ENCODE peak calls at places on chromosomes 13 and 19, in seven cellular contexts. One of them, this sample, is unnamed.

GRCh38 chr13:108276060-108276459 is 6.5 kb downstream of the TNFSF13B start:
- DNase-seq in activated gamma-delta T cell treated with anti-CD3 and anti-CD28 coated beads, Interleukin-2, amount 50 U/mL, for 16 hours: no peak
- DNase-seq in activated CD8-positive, alpha-beta memory T cell treated with anti-CD3 and anti-CD28 coated beads, Interleukin-2, amount 50 U/mL, for 48 hours: no peak
- DNase-seq in RWPE1: no peak
- DNase-seq in NCI-H446: no peak
- DNase-seq in T-cell: no peak
- DNase-seq in lung: no peak
- DNase-seq in this sample: no peak

GRCh38 chr13:37701306-37701705 is 102.7 kb upstream of the POSTN start:
- DNase-seq in activated gamma-delta T cell treated with anti-CD3 and anti-CD28 coated beads, Interleukin-2, amount 50 U/mL, for 16 hours: no peak
- DNase-seq in activated CD8-positive, alpha-beta memory T cell treated with anti-CD3 and anti-CD28 coated beads, Interleukin-2, amount 50 U/mL, for 48 hours: no peak
- DNase-seq in RWPE1: no peak
- DNase-seq in NCI-H446: no peak
- DNase-seq in T-cell: no peak
- DNase-seq in lung: no peak
- DNase-seq in this sample: no peak

GRCh38 chr13:105008606-105009005 is 1526.9 kb downstream of the EFNB2 start:
- DNase-seq in activated gamma-delta T cell treated with anti-CD3 and anti-CD28 coated beads, Interleukin-2, amount 50 U/mL, for 16 hours: no peak
- DNase-seq in activated CD8-positive, alpha-beta memory T cell treated with anti-CD3 and anti-CD28 coated beads, Interleukin-2, amount 50 U/mL, for 48 hours: no peak
- DNase-seq in RWPE1: no peak
- DNase-seq in NCI-H446: no peak
- DNase-seq in T-cell: no peak
- DNase-seq in lung: no peak
- DNase-seq in this sample: no peak

GRCh38 chr13:45809810-45810394 is 41.7 kb downstream of the SIAH3 start:
- DNase-seq in activated gamma-delta T cell treated with anti-CD3 and anti-CD28 coated beads, Interleukin-2, amount 50 U/mL, for 16 hours: no peak
- DNase-seq in activated CD8-positive, alpha-beta memory T cell treated with anti-CD3 and anti-CD28 coated beads, Interleukin-2, amount 50 U/mL, for 48 hours: no peak
- DNase-seq in RWPE1: no peak
- DNase-seq in NCI-H446: no peak
- DNase-seq in T-cell: no peak
- DNase-seq in lung: no peak
- DNase-seq in this sample: no peak

GRCh38 chr13:41562083-41562482 is 104.7 kb downstream of the RGCC start:
- DNase-seq in activated gamma-delta T cell treated with anti-CD3 and anti-CD28 coated beads, Interleukin-2, amount 50 U/mL, for 16 hours: no peak
- DNase-seq in activated CD8-positive, alpha-beta memory T cell treated with anti-CD3 and anti-CD28 coated beads, Interleukin-2, amount 50 U/mL, for 48 hours: no peak
- DNase-seq in RWPE1: peak
- DNase-seq in NCI-H446: no peak
- DNase-seq in T-cell: no peak
- DNase-seq in lung: no peak
- DNase-seq in this sample: no peak

GRCh38 chr13:64274481-64275217 is 2859.0 kb upstream of the PCDH20 start:
- DNase-seq in activated gamma-delta T cell treated with anti-CD3 and anti-CD28 coated beads, Interleukin-2, amount 50 U/mL, for 16 hours: no peak
- DNase-seq in activated CD8-positive, alpha-beta memory T cell treated with anti-CD3 and anti-CD28 coated beads, Interleukin-2, amount 50 U/mL, for 48 hours: no peak
- DNase-seq in RWPE1: no peak
- DNase-seq in NCI-H446: no peak
- DNase-seq in T-cell: no peak
- DNase-seq in lung: no peak
- DNase-seq in this sample: no peak

GRCh38 chr19:18657590-18658365 is 20.9 kb downstream of the KLHL26 start:
- DNase-seq in activated gamma-delta T cell treated with anti-CD3 and anti-CD28 coated beads, Interleukin-2, amount 50 U/mL, for 16 hours: no peak
- DNase-seq in activated CD8-positive, alpha-beta memory T cell treated with anti-CD3 and anti-CD28 coated beads, Interleukin-2, amount 50 U/mL, for 48 hours: no peak
- DNase-seq in RWPE1: peak
- DNase-seq in NCI-H446: no peak
- DNase-seq in T-cell: no peak
- DNase-seq in lung: no peak
- DNase-seq in this sample: no peak

GRCh38 chr19:48915757-48916156 is 15.6 kb downstream of the NUCB1 start:
- DNase-seq in activated gamma-delta T cell treated with anti-CD3 and anti-CD28 coated beads, Interleukin-2, amount 50 U/mL, for 16 hours: no peak
- DNase-seq in activated CD8-positive, alpha-beta memory T cell treated with anti-CD3 and anti-CD28 coated beads, Interleukin-2, amount 50 U/mL, for 48 hours: no peak
- DNase-seq in RWPE1: no peak
- DNase-seq in NCI-H446: no peak
- DNase-seq in T-cell: no peak
- DNase-seq in lung: no peak
- DNase-seq in this sample: no peak

GRCh38 chr19:38417544-38418506 is 8.2 kb downstream of the RASGRP4 start:
- DNase-seq in activated gamma-delta T cell treated with anti-CD3 and anti-CD28 coated beads, Interleukin-2, amount 50 U/mL, for 16 hours: no peak
- DNase-seq in activated CD8-positive, alpha-beta memory T cell treated with anti-CD3 and anti-CD28 coated beads, Interleukin-2, amount 50 U/mL, for 48 hours: peak
- DNase-seq in RWPE1: peak
- DNase-seq in NCI-H446: no peak
- DNase-seq in T-cell: peak
- DNase-seq in lung: peak
- DNase-seq in this sample: peak

GRCh38 chr19:33390908-33391630 is 17.6 kb downstream of the CEBPG start:
- DNase-seq in activated gamma-delta T cell treated with anti-CD3 and anti-CD28 coated beads, Interleukin-2, amount 50 U/mL, for 16 hours: no peak
- DNase-seq in activated CD8-positive, alpha-beta memory T cell treated with anti-CD3 and anti-CD28 coated beads, Interleukin-2, amount 50 U/mL, for 48 hours: no peak
- DNase-seq in RWPE1: no peak
- DNase-seq in NCI-H446: no peak
- DNase-seq in T-cell: no peak
- DNase-seq in lung: no peak
- DNase-seq in this sample: no peak

GRCh38 chr19:40234429-40235237 is 8.1 kb upstream of the CCNP start:
- DNase-seq in activated gamma-delta T cell treated with anti-CD3 and anti-CD28 coated beads, Interleukin-2, amount 50 U/mL, for 16 hours: no peak
- DNase-seq in activated CD8-positive, alpha-beta memory T cell treated with anti-CD3 and anti-CD28 coated beads, Interleukin-2, amount 50 U/mL, for 48 hours: no peak
- DNase-seq in RWPE1: no peak
- DNase-seq in NCI-H446: no peak
- DNase-seq in T-cell: no peak
- DNase-seq in lung: no peak
- DNase-seq in this sample: no peak

GRCh38 chr13:63605962-63606361 is 2190.3 kb upstream of the PCDH20 start:
- DNase-seq in activated gamma-delta T cell treated with anti-CD3 and anti-CD28 coated beads, Interleukin-2, amount 50 U/mL, for 16 hours: no peak
- DNase-seq in activated CD8-positive, alpha-beta memory T cell treated with anti-CD3 and anti-CD28 coated beads, Interleukin-2, amount 50 U/mL, for 48 hours: no peak
- DNase-seq in RWPE1: no peak
- DNase-seq in NCI-H446: no peak
- DNase-seq in T-cell: no peak
- DNase-seq in lung: no peak
- DNase-seq in this sample: no peak

GRCh38 chr19:632228-633067 is 889 bp downstream of the POLRMT start:
- DNase-seq in activated gamma-delta T cell treated with anti-CD3 and anti-CD28 coated beads, Interleukin-2, amount 50 U/mL, for 16 hours: no peak
- DNase-seq in activated CD8-positive, alpha-beta memory T cell treated with anti-CD3 and anti-CD28 coated beads, Interleukin-2, amount 50 U/mL, for 48 hours: peak
- DNase-seq in RWPE1: peak
- DNase-seq in NCI-H446: peak
- DNase-seq in T-cell: no peak
- DNase-seq in lung: no peak
- DNase-seq in this sample: no peak

This sample was measured in NCI-H748 treated with DMSO at 0.1 percent for 48 hours.